ENCODE peak calls at places on chromosomes 12 and 14, in six cellular contexts. T, N, D, V, H and C are unnamed samples.

GRCh38 chr12:2054091-2055018 is 1.6 kb downstream of the CACNA1C start:
- DNase-seq in T (no peak), N (peak), D (no peak), V (no peak), H (no peak), C (no peak)

GRCh38 chr12:99334737-99335136 is 312.8 kb upstream of the GARIN6 start:
- DNase-seq in T (no peak), N (no peak), D (no peak), V (no peak), H (no peak), C (no peak)

GRCh38 chr14:81200041-81200440 is 20.7 kb downstream of the GTF2A1 start:
- DNase-seq in T (no peak), N (no peak), D (no peak), V (no peak), H (no peak), C (no peak)

GRCh38 chr14:34362625-34363251 is 99.3 kb downstream of the SPTSSA start:
- DNase-seq in T (no peak), N (peak), D (no peak), V (no peak), H (no peak), C (no peak)

GRCh38 chr12:3315201-3315661 is 175.8 kb upstream of the PRMT8 start:
- DNase-seq in T (peak), N (peak), D (peak), V (no peak), H (peak), C (no peak)

GRCh38 chr14:68376067-68376810 is 416.6 kb downstream of the ZFP36L1 start:
- DNase-seq in T (no peak), N (peak), D (no peak), V (no peak), H (no peak), C (no peak)

GRCh38 chr14:91997492-91997891 is 42.4 kb downstream of the TRIP11 start:
- DNase-seq in T (no peak), N (peak), D (no peak), V (no peak), H (no peak), C (no peak)

GRCh38 chr12:3882896-3883564 is 9.8 kb upstream of the PARP11 start:
- DNase-seq in T (no peak), N (peak), D (no peak), V (no peak), H (no peak), C (no peak)

GRCh38 chr14:68147331-68147730 is 327.8 kb downstream of the RAD51B start:
- DNase-seq in T (no peak), N (no peak), D (no peak), V (no peak), H (no peak), C (no peak)

GRCh38 chr12:131783915-131784541 is 44.2 kb upstream of the MMP17 start:
- DNase-seq in T (no peak), N (peak), D (no peak), V (no peak), H (no peak), C (no peak)

GRCh38 chr12:101076940-101077351 is 133.1 kb downstream of the SLC5A8 start:
- DNase-seq in T (no peak), N (peak), D (no peak), V (no peak), H (no peak), C (no peak)

GRCh38 chr12:111174283-111175108 is 194.4 kb downstream of the PHETA1 start:
- DNase-seq in T (no peak), N (no peak), D (no peak), V (no peak), H (no peak), C (no peak)

GRCh38 chr14:70100071-70100470 is 88.7 kb downstream of the SLC8A3 start:
- DNase-seq in T (no peak), N (no peak), D (no peak), V (no peak), H (no peak), C (no peak)

GRCh38 chr12:75979181-75979580 is 52.4 kb downstream of the PHLDA1 start:
- DNase-seq in T (no peak), N (peak), D (no peak), V (no peak), H (no peak), C (no peak)

GRCh38 chr12:116606397-116606796 is 47.2 kb downstream of the MAP1LC3B2 start:
- DNase-seq in T (no peak), N (no peak), D (no peak), V (no peak), H (no peak), C (no peak)

GRCh38 chr14:68757618-68758081 is 35.2 kb downstream of the ZFP36L1 start:
- DNase-seq in T (no peak), N (peak), D (no peak), V (no peak), H (no peak), C (no peak)

GRCh38 chr14:91891721-91892220 is 24.4 kb upstream of the TC2N start:
- DNase-seq in T (no peak), N (no peak), D (no peak), V (no peak), H (no peak), C (no peak)